ENCODE peak calls at places on chromosomes 2 and 18, in six cellular contexts. G is IMR-90, Z is H9, H is neuronal stem cell, Q is mesendoderm, V is H1. B is an unnamed sample.

GRCh38 chr2:2826621-2827020 is 495.5 kb upstream of the MYT1L start:
- DNase-seq in G (no peak), Z (peak; percentile 10), H (no peak), Q (no peak), V (peak; percentile 33), B (no peak)

GRCh38 chr2:96531366-96531765 is 5.2 kb upstream of the ARID5A start:
- DNase-seq in G (no peak), Z (no peak), H (no peak), Q (no peak), V (no peak), B (no peak)

GRCh38 chr2:4353668-4354067 is 650.3 kb downstream of the DCDC2C start:
- DNase-seq in G (no peak), Z (no peak), H (no peak), Q (no peak), V (no peak), B (no peak)

GRCh38 chr2:113878743-113879142 is 11.1 kb upstream of the ACTR3 start:
- DNase-seq in G (no peak), Z (no peak), H (no peak), Q (no peak), V (no peak), B (no peak)

GRCh38 chr2:135607561-135607960 is 76.3 kb downstream of the R3HDM1 start:
- DNase-seq in G (peak; percentile 23), Z (no peak), H (no peak), Q (no peak), V (no peak), B (no peak)

GRCh38 chr2:18550383-18550905 is 10.0 kb downstream of the RDH14 start:
- DNase-seq in G (no peak), Z (no peak), H (no peak), Q (no peak), V (no peak), B (no peak)

GRCh38 chr18:78974115-78974740 is 5.4 kb upstream of the SALL3 start:
- DNase-seq in G (no peak), Z (peak; percentile 66), H (no peak), Q (peak; percentile 37), V (peak; percentile 64), B (no peak)

GRCh38 chr2:96412307-96413066 is 76.9 kb downstream of the NCAPH start:
- DNase-seq in G (no peak), Z (no peak), H (no peak), Q (no peak), V (no peak), B (no peak)

GRCh38 chr2:184596819-184597411 is 1.4 kb upstream of the ZNF804A start:
- DNase-seq in G (peak; percentile 81), Z (no peak), H (peak; percentile 20), Q (peak; percentile 72), V (no peak), B (no peak)

GRCh38 chr2:16626997-16627605 is 38.5 kb downstream of the CYRIA start:
- DNase-seq in G (no peak), Z (no peak), H (no peak), Q (no peak), V (no peak), B (no peak)

GRCh38 chr18:60413944-60414547 is 41.5 kb upstream of the MC4R start:
- DNase-seq in G (peak; percentile 7), Z (peak; percentile 61), H (no peak), Q (peak; percentile 49), V (peak; percentile 57), B (peak; percentile 14)

GRCh38 chr2:218567797-218568189 is 358 bp downstream of the USP37 start:
- DNase-seq in G (no peak), Z (no peak), H (no peak), Q (no peak), V (no peak), B (peak; percentile 2)

GRCh38 chr2:85134255-85135065 is 1.3 kb downstream of the TCF7L1 start:
- DNase-seq in G (peak; percentile 54), Z (peak; percentile 63), H (peak; percentile 47), Q (peak; percentile 80), V (peak; percentile 74), B (peak; percentile 59)

GRCh38 chr2:71748227-71748626 is 294.9 kb downstream of the DYSF start:
- DNase-seq in G (peak; percentile 22), Z (no peak), H (no peak), Q (peak; percentile 13), V (no peak), B (peak; percentile 62)

GRCh38 chr2:238286551-238286950 is 1.9 kb downstream of the PER2 start:
- DNase-seq in G (peak; percentile 86), Z (no peak), H (no peak), Q (no peak), V (no peak), B (peak; percentile 89)

GRCh38 chr2:106191511-106192016 is 2.5 kb downstream of the UXS1 start:
- DNase-seq in G (no peak), Z (no peak), H (no peak), Q (peak; percentile 52), V (no peak), B (no peak)

GRCh38 chr2:218005028-218005427 is 2.2 kb upstream of the TNS1 start:
- DNase-seq in G (no peak), Z (no peak), H (no peak), Q (no peak), V (no peak), B (no peak)

GRCh38 chr2:28507806-28508764 is 12.2 kb downstream of the PLB1 start:
- DNase-seq in G (peak; percentile 17), Z (no peak), H (no peak), Q (peak; percentile 63), V (no peak), B (peak; percentile 80)

GRCh38 chr2:118657451-118657850 is 190.0 kb downstream of the EN1 start:
- DNase-seq in G (no peak), Z (no peak), H (no peak), Q (no peak), V (no peak), B (no peak)

GRCh38 chr18:45771587-45771986 is 47.6 kb downstream of the SLC14A1 start:
- DNase-seq in G (peak; percentile 78), Z (no peak), H (no peak), Q (no peak), V (no peak), B (no peak)

GRCh38 chr2:241540766-241541561 is 17.6 kb upstream of the BOK start:
- DNase-seq in G (no peak), Z (peak; percentile 95), H (peak; percentile 45), Q (peak; percentile 77), V (peak; percentile 99), B (peak; percentile 67)

GRCh38 chr18:67517224-67517765 is 775 bp upstream of the DSEL start:
- DNase-seq in G (peak; percentile 25), Z (no peak), H (no peak), Q (no peak), V (no peak), B (no peak)

GRCh38 chr2:218074031-218074430 is 5.0 kb downstream of the RUFY4 start:
- DNase-seq in G (peak; percentile 7), Z (peak; percentile 74), H (peak; percentile 43), Q (peak; percentile 66), V (peak; percentile 86), B (peak; percentile 21)

GRCh38 chr2:219274392-219274921 is 4.7 kb upstream of the DNAJB2 start:
- DNase-seq in G (peak; percentile 81), Z (peak; percentile 70), H (no peak), Q (peak; percentile 98), V (no peak), B (peak; percentile 93)

GRCh38 chr2:174729797-174730529 is 34.3 kb downstream of the CHRNA1 start:
- DNase-seq in G (peak; percentile 10), Z (peak; percentile 65), H (no peak), Q (peak; percentile 45), V (peak; percentile 59), B (peak; percentile 70)

GRCh38 chr2:58702302-58702696 is 461.2 kb upstream of the FANCL start:
- DNase-seq in G (peak; percentile 0), Z (peak; percentile 28), H (no peak), Q (peak; percentile 72), V (no peak), B (no peak)

GRCh38 chr2:67991456-67991855 is 71.3 kb downstream of the C1D start:
- DNase-seq in G (no peak), Z (no peak), H (no peak), Q (no peak), V (no peak), B (no peak)

GRCh38 chr2:33931164-33931563 is 332.1 kb upstream of the FAM98A start:
- DNase-seq in G (no peak), Z (no peak), H (no peak), Q (no peak), V (no peak), B (no peak)

GRCh38 chr2:64120928-64121327 is 23.3 kb downstream of the PELI1 start:
- DNase-seq in G (no peak), Z (no peak), H (no peak), Q (no peak), V (no peak), B (no peak)

GRCh38 chr2:95040470-95040869 is 15.0 kb downstream of the MAL start:
- DNase-seq in G (no peak), Z (no peak), H (no peak), Q (peak; percentile 54), V (no peak), B (no peak)

GRCh38 chr18:79393181-79393598 is 2.5 kb upstream of the NFATC1 start:
- DNase-seq in G (no peak), Z (no peak), H (no peak), Q (no peak), V (no peak), B (peak; percentile 64)

DNA sequence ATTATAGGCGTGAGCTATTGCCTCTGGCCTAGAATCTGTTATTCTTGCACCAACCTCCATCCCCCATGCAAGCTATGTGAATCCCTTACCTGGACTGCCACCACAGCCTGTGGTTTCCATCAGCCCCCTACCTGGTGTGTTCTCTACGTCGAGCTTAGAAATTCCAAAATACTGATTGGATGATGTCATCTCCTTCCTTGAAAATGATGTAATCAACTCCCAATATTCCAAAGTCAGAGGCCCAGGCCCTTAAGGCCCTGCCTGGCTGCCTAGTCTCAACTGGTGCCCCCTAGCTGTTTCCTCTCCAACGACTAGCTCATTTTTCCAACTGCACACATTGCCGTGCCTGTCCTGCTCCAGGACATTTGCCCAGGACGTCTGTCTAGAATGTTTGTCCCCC is 41.3 kb upstream of the GBX2 start:
- DNase-seq in G (no peak), Z (peak; percentile 49), H (no peak), Q (peak; percentile 97), V (peak; percentile 50), B (peak; percentile 4)
- H3K27ac ChIP-seq in G (no peak overlapping the region), Z (no peak overlapping the region), H (no peak overlapping the region), Q (no peak overlapping the region), V (no peak overlapping the region), B (no peak overlapping the region)

GRCh38 chr2:234564719-234565118 is 67.8 kb upstream of the ARL4C start:
- DNase-seq in G (peak; percentile 80), Z (no peak), H (no peak), Q (no peak), V (no peak), B (no peak)
- H2AK5ac ChIP-seq in G (no peak overlapping the region), Z (no peak overlapping the region), H (no peak overlapping the region), Q (no peak overlapping the region), V (no peak overlapping the region), B (no peak overlapping the region)

GRCh38 chr2:42978887-42979415 is 186.6 kb upstream of the HAAO start:
- DNase-seq in G (no peak), Z (no peak), H (no peak), Q (no peak), V (no peak), B (no peak)
- H3K27ac ChIP-seq in G (no peak overlapping the region), Z (no peak overlapping the region), H (no peak overlapping the region), Q (no peak overlapping the region), V (no peak overlapping the region), B (no peak overlapping the region)

DNA sequence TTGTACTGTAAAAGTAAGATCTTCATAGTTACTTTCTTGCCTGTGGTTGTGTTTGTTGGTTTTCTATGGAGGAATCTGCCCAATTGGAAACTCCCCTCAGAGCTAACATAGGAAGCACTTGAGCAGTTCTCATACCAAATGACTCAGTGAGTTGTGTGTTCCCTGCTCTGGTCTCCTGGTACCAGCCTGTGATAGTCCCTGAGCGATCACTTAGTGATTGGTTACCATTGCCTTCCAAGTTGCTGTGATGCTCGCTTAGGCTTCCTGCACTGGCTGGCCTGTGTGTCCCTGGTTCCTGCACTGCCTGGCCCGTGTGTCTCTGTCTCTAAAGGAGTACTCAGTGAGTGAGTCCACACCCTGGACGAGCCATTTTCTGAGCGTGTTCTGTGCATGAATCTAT is 133.0 kb downstream of the MAP4K4 start:
- DNase-seq in G (peak; percentile 91), Z (no peak), H (no peak), Q (no peak), V (no peak), B (peak; percentile 55)
- H2AK5ac ChIP-seq in G (peak overlapping the region; percentile 91), Z (no peak overlapping the region), H (no peak overlapping the region), Q (no peak overlapping the region), V (no peak overlapping the region), B (peak overlapping the region; percentile 56)